ENCODE peak calls at places on chromosomes 2 and 18, in four cellular contexts. N is HCT116, P is H1, S is K562. U is an unnamed sample.

GRCh38 chr2:169106563-169107545 is 37.5 kb downstream of the DHRS9 start:
- DNase-seq in N (no peak), P (no peak), S (no peak), U (no peak)

GRCh38 chr18:3605562-3606443 is 155.8 kb downstream of the TGIF1 start:
- DNase-seq in N (no peak), P (no peak), S (no peak), U (no peak)

GRCh38 chr2:211175956-211176355 is 619.6 kb downstream of the CPS1 start:
- DNase-seq in N (no peak), P (no peak), S (no peak), U (no peak)

GRCh38 chr18:79615091-79615490 is 64.5 kb upstream of the CTDP1 start:
- DNase-seq in N (no peak), P (peak; percentile 43), S (no peak), U (no peak)

GRCh38 chr2:46337208-46337994 is 40.2 kb downstream of the EPAS1 start:
- DNase-seq in N (no peak), P (no peak), S (no peak), U (no peak)

GRCh38 chr18:57534535-57534934 is 52.0 kb downstream of the FECH start:
- DNase-seq in N (no peak), P (no peak), S (no peak), U (no peak)

GRCh38 chr2:238945433-238946150 is 97.7 kb downstream of the TWIST2 start:
- DNase-seq in N (peak; percentile 10), P (peak; percentile 79), S (peak; percentile 16), U (no peak)

GRCh38 chr2:183010112-183010511 is 28.1 kb downstream of the NCKAP1 start:
- DNase-seq in N (peak; percentile 28), P (peak; percentile 67), S (peak; percentile 77), U (no peak)

GRCh38 chr2:28713582-28714292 is 37.9 kb upstream of the PPP1CB start:
- DNase-seq in N (no peak), P (no peak), S (no peak), U (no peak)

GRCh38 chr18:54263904-54264336 is 5.4 kb upstream of the POLI start:
- DNase-seq in N (no peak), P (no peak), S (no peak), U (peak; percentile 90)

GRCh38 chr18:74249181-74249968 is 42.4 kb downstream of the CYB5A start:
- DNase-seq in N (no peak), P (no peak), S (no peak), U (no peak)

GRCh38 chr2:127377262-127377661 is 10.5 kb downstream of the MAP3K2 start:
- DNase-seq in N (no peak), P (no peak), S (no peak), U (no peak)

GRCh38 chr18:3103576-3103975 is 90.6 kb upstream of the LPIN2 start:
- DNase-seq in N (no peak), P (no peak), S (no peak), U (no peak)

GRCh38 chr18:48049757-48050156 is 119.3 kb upstream of the SMAD2 start:
- DNase-seq in N (no peak), P (no peak), S (no peak), U (no peak)

GRCh38 chr2:32864337-32864736 is 82.4 kb upstream of the LTBP1 start:
- DNase-seq in N (no peak), P (no peak), S (no peak), U (no peak)

GRCh38 chr18:23504720-23505119 is 1.4 kb downstream of the RMC1 start:
- DNase-seq in N (no peak), P (no peak), S (no peak), U (peak; percentile 66)

GRCh38 chr18:2994603-2995432 is 18.1 kb downstream of the LPIN2 start:
- DNase-seq in N (no peak), P (peak; percentile 52), S (peak; percentile 91), U (no peak)

GRCh38 chr18:79866889-79867574 is 69.3 kb downstream of the KCNG2 start:
- DNase-seq in N (no peak), P (no peak), S (no peak), U (no peak)

GRCh38 chr2:95313296-95314265 is 16.4 kb downstream of the KCNIP3 start:
- DNase-seq in N (no peak), P (no peak), S (no peak), U (no peak)

GRCh38 chr2:55048514-55048924 is 1.7 kb downstream of the RTN4 start:
- DNase-seq in N (peak; percentile 27), P (no peak), S (peak; percentile 25), U (no peak)

GRCh38 chr2:37711308-37711731 is 39.9 kb upstream of the CDC42EP3 start:
- DNase-seq in N (peak; percentile 26), P (no peak), S (no peak), U (no peak)

GRCh38 chr2:33104726-33105125 is 158.0 kb downstream of the LTBP1 start:
- DNase-seq in N (peak; percentile 28), P (no peak), S (peak; percentile 33), U (no peak)

GRCh38 chr2:15965564-15966019 is 25.2 kb downstream of the MYCN start:
- DNase-seq in N (no peak), P (no peak), S (no peak), U (no peak)

GRCh38 chr2:197097578-197098366 is 171.3 kb upstream of the PGAP1 start:
- DNase-seq in N (no peak), P (no peak), S (no peak), U (no peak)

GRCh38 chr2:69514406-69514805 is 77.2 kb upstream of the NFU1 start:
- DNase-seq in N (no peak), P (no peak), S (no peak), U (no peak)

GRCh38 chr18:2939317-2939716 is 73.6 kb downstream of the LPIN2 start:
- DNase-seq in N (no peak), P (no peak), S (no peak), U (no peak)

GRCh38 chr2:184835081-184835728 is 236.9 kb downstream of the ZNF804A start:
- DNase-seq in N (no peak), P (no peak), S (no peak), U (no peak)

GRCh38 chr2:144166743-144167142 is 353.2 kb downstream of the ZEB2 start:
- DNase-seq in N (no peak), P (no peak), S (no peak), U (no peak)

GRCh38 chr18:35778850-35779634 is 193.4 kb upstream of the RMP24 start:
- DNase-seq in N (no peak), P (no peak), S (no peak), U (no peak)

GRCh38 chr2:200668473-200668872 is 82.7 kb downstream of the AOX1 start:
- DNase-seq in N (no peak), P (no peak), S (no peak), U (no peak)

GRCh38 chr18:47882641-47883040 is 47.8 kb downstream of the SMAD2 start:
- DNase-seq in N (no peak), P (no peak), S (no peak), U (no peak)

GRCh38 chr2:217079165-217079564 is 219.3 kb upstream of the TNP1 start:
- DNase-seq in N (no peak), P (no peak), S (no peak), U (no peak)

GRCh38 chr2:217074576-217075224 is 214.8 kb upstream of the TNP1 start:
- DNase-seq in N (no peak), P (no peak), S (no peak), U (no peak)

GRCh38 chr2:217077841-217078407 is 218.1 kb upstream of the TNP1 start:
- DNase-seq in N (no peak), P (no peak), S (peak; percentile 67), U (no peak)

GRCh38 chr2:217076651-217077232 is 216.9 kb upstream of the TNP1 start:
- DNase-seq in N (no peak), P (no peak), S (no peak), U (no peak)

GRCh38 chr2:217075225-217075802 is 215.4 kb upstream of the TNP1 start:
- DNase-seq in N (no peak), P (no peak), S (peak; percentile 45), U (no peak)
- TF ChIP-seq EGR1 in N (no peak), P (no peak), S (no peak), U (no peak)

GRCh38 chr2:234672498-234673150 is 175.7 kb upstream of the ARL4C start:
- DNase-seq in N (no peak), P (peak; percentile 26), S (no peak), U (no peak)

GRCh38 chr2:234674781-234675201 is 177.9 kb upstream of the ARL4C start:
- DNase-seq in N (no peak), P (no peak), S (no peak), U (no peak)

GRCh38 chr2:234671716-234672115 is 174.8 kb upstream of the ARL4C start:
- DNase-seq in N (no peak), P (peak; percentile 23), S (no peak), U (no peak)

GRCh38 chr2:234673961-234674759 is 177.3 kb upstream of the ARL4C start:
- DNase-seq in N (no peak), P (no peak), S (no peak), U (no peak)

DNA sequence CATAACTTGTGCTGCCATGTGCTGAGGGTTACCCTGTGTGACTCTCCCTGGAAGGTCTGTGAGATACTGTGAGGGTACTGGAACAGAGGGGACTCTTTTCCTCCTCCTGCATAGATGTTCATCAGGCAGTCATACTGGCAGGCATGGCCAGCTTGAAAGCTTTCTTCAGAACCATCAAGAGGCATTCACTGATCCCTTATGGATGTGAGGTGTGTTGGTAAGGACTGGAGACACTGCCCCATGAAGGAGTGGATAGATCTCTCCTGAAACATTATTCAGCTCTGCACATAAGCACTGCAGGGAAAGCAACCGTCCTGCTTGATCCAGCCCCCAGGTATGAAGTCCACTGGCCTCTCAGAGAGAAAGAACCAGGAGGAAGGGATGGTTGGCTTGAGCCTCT is 176.6 kb upstream of the ARL4C start:
- DNase-seq in N (no peak), P (no peak), S (no peak), U (no peak)
- TF ChIP-seq EGR1 in N (no peak), P (no peak), S (no peak), U (no peak)

GRCh38 chr2:233824373-233824772 is 30.0 kb downstream of the HJURP start:
- DNase-seq in N (no peak), P (no peak), S (no peak), U (no peak)
- TF ChIP-seq EGR1 in N (no peak), P (no peak), S (no peak), U (no peak)

DNA sequence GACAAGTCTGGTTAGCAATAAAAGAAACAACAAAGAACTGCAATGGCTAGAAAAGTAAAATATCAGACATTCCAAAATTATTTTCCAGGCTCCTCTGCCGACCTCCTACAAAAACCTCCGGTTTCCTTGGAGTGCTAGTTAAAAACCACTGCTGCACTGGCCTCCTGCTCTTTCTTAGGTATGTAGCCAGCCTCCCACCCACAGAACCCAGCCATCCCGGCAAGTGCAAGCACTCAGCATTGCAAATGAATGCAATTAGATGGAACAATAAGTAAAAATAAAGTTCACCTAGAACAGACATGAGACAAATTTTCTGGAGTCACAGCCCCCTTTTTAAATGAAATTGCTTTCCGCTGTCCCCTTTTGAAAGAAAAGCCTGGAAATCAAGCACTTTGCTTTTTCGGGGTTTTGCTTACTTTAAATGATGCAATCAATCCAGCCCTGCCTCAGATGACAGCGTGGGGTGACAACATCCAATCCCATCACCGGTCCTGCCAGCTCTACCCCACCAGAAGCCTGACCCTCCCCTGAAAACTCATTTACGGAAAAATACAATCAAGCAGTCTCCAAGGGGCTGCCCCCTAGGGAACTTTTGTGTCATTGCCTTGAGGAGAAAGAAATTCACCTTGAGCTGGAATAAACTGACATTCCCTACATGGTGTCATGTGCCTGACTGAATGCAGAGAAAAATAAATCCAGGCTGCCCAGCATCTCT is 199.8 kb downstream of the EPHA4 start:
- DNase-seq in N (peak; percentile 22), P (peak; percentile 51), S (no peak), U (no peak)
- TF ChIP-seq EGR1 in N (no peak), P (no peak), S (no peak), U (no peak)

GRCh38 chr2:237524631-237525030 is 37.6 kb downstream of the MLPH start:
- DNase-seq in N (no peak), P (no peak), S (no peak), U (no peak)
- TF ChIP-seq EGR1 in N (no peak), P (no peak), S (no peak), U (no peak)

GRCh38 chr2:195363496-195363895 is 293.5 kb upstream of the SLC39A10 start:
- DNase-seq in N (no peak), P (no peak), S (no peak), U (no peak)
- TF ChIP-seq EGR1 in N (no peak), P (no peak), S (no peak), U (no peak)

U was measured in GM12878.